ENCODE peak calls at places on chromosomes 3 and 15, in four cellular contexts. D, E, A and Z are unnamed samples.

GRCh38 chr15:74245342-74245931 is 9.3 kb downstream of the CCDC33 start:
- DNase-seq in D (no peak), E (no peak), A (no peak), Z (peak; percentile 96)

GRCh38 chr15:41983221-41983620 is 10.9 kb upstream of the EHD4 start:
- DNase-seq in D (no peak), E (no peak), A (no peak), Z (no peak)

GRCh38 chr3:63762180-63762579 is 56.9 kb upstream of the C3orf49 start:
- DNase-seq in D (no peak), E (no peak), A (no peak), Z (no peak)

GRCh38 chr3:15294914-15295313 is 37.5 kb downstream of the SH3BP5 start:
- DNase-seq in D (no peak), E (no peak), A (no peak), Z (no peak)

GRCh38 chr3:153165211-153165815 is 3.3 kb downstream of the RAP2B start:
- DNase-seq in D (no peak), E (no peak), A (no peak), Z (no peak)

GRCh38 chr15:73930790-73931281 is 4.6 kb downstream of the LOXL1 start:
- DNase-seq in D (no peak), E (no peak), A (no peak), Z (no peak)

GRCh38 chr3:43998841-43999805 is 242.6 kb upstream of the TOPAZ1 start:
- DNase-seq in D (no peak), E (no peak), A (no peak), Z (peak; percentile 83)

GRCh38 chr3:147380271-147380995 is 25.9 kb downstream of the ZIC4 start:
- DNase-seq in D (no peak), E (no peak), A (no peak), Z (no peak)

GRCh38 chr3:128482175-128482856 is 10.7 kb downstream of the GATA2 start:
- DNase-seq in D (no peak), E (no peak), A (no peak), Z (no peak)

GRCh38 chr3:79497447-79498111 is 270.2 kb downstream of the ROBO1 start:
- DNase-seq in D (no peak), E (no peak), A (no peak), Z (no peak)

GRCh38 chr15:82944840-82945239 is 7.7 kb downstream of the HOMER2 start:
- DNase-seq in D (no peak), E (no peak), A (no peak), Z (no peak)

GRCh38 chr15:77998592-77998991 is 78.9 kb downstream of the TBC1D2B start:
- DNase-seq in D (no peak), E (no peak), A (peak; percentile 17), Z (no peak)

GRCh38 chr15:96342611-96343528 is 12.4 kb downstream of the NR2F2 start:
- DNase-seq in D (no peak), E (no peak), A (peak; percentile 18), Z (no peak)

GRCh38 chr15:96340611-96341464 is 10.3 kb downstream of the NR2F2 start:
- DNase-seq in D (peak; percentile 27), E (peak; percentile 35), A (peak; percentile 55), Z (peak; percentile 72)

GRCh38 chr15:96343529-96344072 is 13.1 kb downstream of the NR2F2 start:
- DNase-seq in D (no peak), E (no peak), A (peak; percentile 20), Z (no peak)

GRCh38 chr15:96341465-96342142 is 11.1 kb downstream of the NR2F2 start:
- DNase-seq in D (no peak), E (peak; percentile 17), A (peak; percentile 21), Z (no peak)

DNA sequence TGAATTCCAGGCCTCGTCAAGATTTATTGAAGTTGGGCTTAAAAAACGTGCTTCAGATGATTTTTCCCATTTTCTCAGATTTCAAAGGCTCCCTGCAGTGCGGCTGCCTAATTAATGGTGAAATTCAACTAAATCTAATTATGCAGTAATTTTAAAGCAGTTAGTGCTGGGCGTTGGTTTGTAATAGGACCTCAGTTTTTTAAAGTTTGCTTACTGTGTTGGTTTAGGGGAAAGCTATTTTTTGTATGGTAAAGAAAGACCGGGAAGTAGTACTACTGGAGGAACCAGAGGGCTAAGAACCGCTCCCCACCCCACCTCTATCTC is 11.6 kb downstream of the NR2F2 start:
- DNase-seq in D (no peak), E (no peak), A (no peak), Z (no peak)
- H3K4me1 ChIP-seq in D (peaks cover 33% of the 10 kb centered on the region), E (peaks cover 4% of the 10 kb centered on the region), A (no peaks in the 10 kb centered on the region), Z (peaks cover 9% of the 10 kb centered on the region)

DNA sequence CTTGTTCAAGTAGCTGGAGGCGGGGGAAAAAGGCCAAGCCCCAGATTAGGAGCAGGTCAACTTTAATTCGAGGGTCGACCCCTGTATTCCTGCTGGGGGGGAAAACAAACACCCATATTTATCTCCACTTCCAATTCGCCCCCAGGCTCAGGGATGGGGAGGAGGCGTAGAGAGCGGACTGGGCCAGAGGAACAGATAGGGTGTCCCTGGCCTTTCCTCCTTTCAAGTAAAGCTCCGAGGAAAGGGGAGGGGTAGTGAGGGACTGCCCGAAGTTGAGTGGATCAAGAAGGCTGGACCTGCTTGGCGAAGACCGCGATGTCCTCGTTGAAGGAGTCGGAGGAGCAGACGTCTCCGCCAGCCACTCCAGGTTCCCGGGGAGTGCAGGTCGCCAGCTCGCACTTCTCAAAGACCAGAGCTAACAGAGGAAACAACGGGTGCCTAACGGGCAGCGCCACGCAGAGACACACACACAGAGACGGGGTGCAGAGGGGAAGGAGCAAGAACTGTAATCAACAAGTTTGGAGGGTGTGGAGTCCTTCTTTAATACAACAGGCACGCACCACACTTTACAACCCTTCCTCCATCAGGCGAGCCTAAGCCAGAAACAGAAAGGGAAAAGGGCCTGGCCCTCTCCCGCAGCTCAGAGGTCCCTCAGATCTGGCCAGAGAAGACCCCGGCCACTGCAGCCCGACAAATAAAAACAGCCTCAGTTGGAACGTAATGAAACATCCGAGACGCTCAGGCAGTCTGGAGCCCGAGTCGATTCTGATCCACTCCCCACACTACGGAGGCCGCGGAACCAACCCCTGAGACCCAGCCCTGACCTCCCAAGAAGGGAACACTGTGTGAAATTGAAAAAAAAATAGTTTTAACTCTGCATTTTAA is 4.1 kb downstream of the MEIS2 start:
- DNase-seq in D (no peak), E (no peak), A (peak; percentile 54), Z (peak; percentile 25)
- H3K4me1 ChIP-seq in D (no peaks in the 10 kb centered on the region), E (no peaks in the 10 kb centered on the region), A (peaks cover 21% of the 10 kb centered on the region), Z (peaks cover 10% of the 10 kb centered on the region)

GRCh38 chr3:155560135-155560534 is 184.7 kb downstream of the PLCH1 start:
- DNase-seq in D (no peak), E (no peak), A (no peak), Z (no peak)

GRCh38 chr3:155554777-155555445 is 190.0 kb downstream of the PLCH1 start:
- DNase-seq in D (no peak), E (no peak), A (no peak), Z (no peak)

GRCh38 chr3:155556531-155556930 is 188.3 kb downstream of the PLCH1 start:
- DNase-seq in D (no peak), E (no peak), A (no peak), Z (no peak)

GRCh38 chr3:155553800-155554199 is 191.1 kb downstream of the PLCH1 start:
- DNase-seq in D (no peak), E (no peak), A (no peak), Z (no peak)

GRCh38 chr3:155555479-155556065 is 189.3 kb downstream of the PLCH1 start:
- DNase-seq in D (no peak), E (no peak), A (no peak), Z (no peak)
- H3K4me1 ChIP-seq in D (no peaks in the 10 kb centered on the region), E (no peaks in the 10 kb centered on the region), A (no peaks in the 10 kb centered on the region), Z (no peaks in the 10 kb centered on the region)

DNA sequence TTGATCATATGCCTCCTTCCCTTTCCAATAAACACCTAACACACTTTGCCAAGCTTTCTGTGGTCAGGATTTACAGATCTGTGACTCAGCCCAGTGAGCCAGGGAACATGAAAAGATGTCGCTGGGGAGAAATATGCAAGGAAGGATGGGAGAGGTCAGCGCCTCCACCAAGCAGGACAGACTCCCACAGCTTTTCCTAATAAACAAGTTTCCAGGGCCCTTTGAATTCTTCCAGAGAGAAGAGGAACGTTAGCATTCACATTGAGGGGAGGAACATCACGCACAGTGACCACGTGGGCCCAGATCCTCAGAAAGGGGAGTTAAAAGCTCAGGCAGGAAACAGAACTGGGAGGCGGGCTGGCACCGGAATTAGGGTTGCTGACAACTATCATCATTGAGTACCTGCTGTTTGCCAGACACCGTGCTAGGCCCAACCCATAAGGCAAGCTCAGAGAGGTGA is 33.3 kb upstream of the MRPS22 start:
- DNase-seq in D (no peak), E (no peak), A (no peak), Z (no peak)
- H3K4me1 ChIP-seq in D (no peaks in the 10 kb centered on the region), E (no peaks in the 10 kb centered on the region), A (peaks cover 11% of the 10 kb centered on the region), Z (peaks cover 14% of the 10 kb centered on the region)

GRCh38 chr3:30686799-30687198 is 80.4 kb downstream of the TGFBR2 start:
- DNase-seq in D (no peak), E (no peak), A (no peak), Z (no peak)
- H3K4me1 ChIP-seq in D (peaks cover 63% of the 10 kb centered on the region), E (no peaks in the 10 kb centered on the region), A (peaks cover 46% of the 10 kb centered on the region), Z (peaks cover 9% of the 10 kb centered on the region)